ENCODE peak calls at places on chromosome 11, in four cellular contexts. G, W, O and N are unnamed samples.

GRCh38 chr11:83330303-83330702 is 44.1 kb upstream of the CCDC90B start:
- ATAC-seq in W (no peak), O (no peak), G (no peak), N (no peak)

GRCh38 chr11:104127828-104128227 is 36.1 kb downstream of the PDGFD start:
- ATAC-seq in G (no peak), W (no peak), O (no peak), N (no peak)

GRCh38 chr11:94958118-94958517 is 15.2 kb downstream of the CWC15 start:
- ATAC-seq in G (no peak), W (no peak), O (no peak), N (no peak)

GRCh38 chr11:74839445-74839844 is 90.8 kb downstream of the RNF169 start:
- ATAC-seq in G (no peak), O (no peak), W (no peak), N (no peak)

GRCh38 chr11:118682372-118682771 is 2.9 kb upstream of the TREH start:
- ATAC-seq in G (no peak), O (no peak), W (no peak), N (no peak)

GRCh38 chr11:126355324-126355925 is at the start of gene ST3GAL4:
- ATAC-seq in W (peak), O (peak), G (peak), N (peak)

GRCh38 chr11:70064726-70065317 is 13.3 kb upstream of the ANO1 start:
- ATAC-seq in G (no peak), O (no peak), W (peak), N (no peak)

GRCh38 chr11:126664193-126664592 is 308.7 kb downstream of the ST3GAL4 start:
- ATAC-seq in W (no peak), O (no peak), G (no peak), N (no peak)

GRCh38 chr11:130478204-130478701 is 29.8 kb downstream of the ADAMTS15 start:
- ATAC-seq in G (peak), O (peak), W (peak), N (peak)

GRCh38 chr11:8082391-8083087 is 1.5 kb downstream of the TUB start:
- ATAC-seq in O (no peak), W (no peak), G (no peak), N (no peak)

GRCh38 chr11:122036022-122036421 is 80.0 kb downstream of the BLID start:
- ATAC-seq in G (no peak), O (no peak), W (no peak), N (peak)

GRCh38 chr11:75836422-75836821 is 21.4 kb downstream of the UVRAG start:
- ATAC-seq in W (no peak), G (no peak), O (no peak), N (no peak)